ENCODE peak calls at places on chromosomes 11 and 22, in nine cellular contexts. P, M, O, R, F, E, A, H and T are unnamed samples.
A peak's percentile ranks its signal among the peaks of the same experiment; 100 is the strongest.

GRCh38 chr22:42645341-42645937 is 3.8 kb downstream of the CYB5R3 start:
- DNase-seq in P (no peak), M (peak; percentile 35), O (no peak), R (no peak), F (no peak), E (no peak), A (no peak), H (no peak), T (no peak)

GRCh38 chr11:65290448-65291165 is 24.1 kb upstream of the CDC42EP2 start:
- DNase-seq in P (no peak), M (peak; percentile 100), O (no peak), R (no peak), F (peak; percentile 34), E (peak; percentile 24), A (peak; percentile 63), H (no peak), T (peak; percentile 99)

GRCh38 chr11:94283678-94284077 is 20.7 kb upstream of the IZUMO1R start:
- DNase-seq in P (no peak), M (no peak), O (no peak), R (no peak), F (no peak), E (no peak), A (no peak), H (no peak), T (no peak)

GRCh38 chr11:73416711-73417265 is 40.6 kb downstream of the RELT start:
- DNase-seq in P (no peak), M (peak; percentile 54), O (no peak), R (no peak), F (no peak), E (no peak), A (no peak), H (no peak), T (peak; percentile 72)

GRCh38 chr11:1460396-1460795 is 26.2 kb downstream of the MOB2 start:
- DNase-seq in P (no peak), M (peak; percentile 67), O (no peak), R (no peak), F (no peak), E (no peak), A (no peak), H (no peak), T (peak; percentile 17)

GRCh38 chr11:41383768-41384167 is 75.7 kb downstream of the LRRC4C start:
- DNase-seq in P (no peak), M (no peak), O (no peak), R (no peak), F (no peak), E (no peak), A (no peak), H (no peak), T (no peak)

GRCh38 chr11:45289369-45289768 is 3.2 kb upstream of the SYT13 start:
- DNase-seq in P (no peak), M (peak; percentile 61), O (peak; percentile 18), R (peak; percentile 57), F (no peak), E (no peak), A (peak; percentile 72), H (no peak), T (peak; percentile 56)

GRCh38 chr11:77647906-77648305 is 10.3 kb upstream of the CLNS1A start:
- DNase-seq in P (no peak), M (no peak), O (no peak), R (no peak), F (no peak), E (no peak), A (no peak), H (no peak), T (peak; percentile 52)

GRCh38 chr11:117657801-117658200 is 139.2 kb downstream of the DSCAML1 start:
- DNase-seq in P (no peak), M (no peak), O (no peak), R (no peak), F (no peak), E (no peak), A (no peak), H (no peak), T (no peak)

GRCh38 chr11:87455180-87455579 is 417.4 kb downstream of the TMEM135 start:
- DNase-seq in P (no peak), M (no peak), O (no peak), R (no peak), F (no peak), E (no peak), A (no peak), H (no peak), T (no peak)

GRCh38 chr11:119433369-119433749 is 10.4 kb upstream of the THY1 start:
- DNase-seq in P (no peak), M (no peak), O (peak; percentile 38), R (no peak), F (no peak), E (no peak), A (peak; percentile 51), H (no peak), T (peak; percentile 77)

GRCh38 chr11:83543918-83544491 is 257.8 kb upstream of the CCDC90B start:
- DNase-seq in P (no peak), M (no peak), O (no peak), R (no peak), F (no peak), E (no peak), A (peak; percentile 8), H (no peak), T (no peak)

GRCh38 chr11:79287952-79288351 is 152.9 kb downstream of the TENM4 start:
- DNase-seq in P (no peak), M (peak; percentile 4), O (no peak), R (no peak), F (no peak), E (no peak), A (no peak), H (no peak), T (no peak)

GRCh38 chr11:105821781-105822180 is 200.3 kb downstream of the MSANTD4 start:
- DNase-seq in P (no peak), M (no peak), O (no peak), R (no peak), F (no peak), E (no peak), A (no peak), H (no peak), T (no peak)

GRCh38 chr11:113419426-113420003 is 31.9 kb downstream of the ANKK1 start:
- DNase-seq in P (no peak), M (no peak), O (no peak), R (no peak), F (no peak), E (no peak), A (no peak), H (no peak), T (no peak)

GRCh38 chr11:75639752-75640151 is 29.1 kb downstream of the MAP6 start:
- DNase-seq in P (no peak), M (peak; percentile 21), O (no peak), R (no peak), F (no peak), E (peak; percentile 7), A (no peak), H (no peak), T (peak; percentile 73)

GRCh38 chr22:20635227-20635591 is 127.8 kb downstream of the MED15 start:
- DNase-seq in P (no peak), M (no peak), O (no peak), R (no peak), F (no peak), E (no peak), A (no peak), H (no peak), T (no peak)

GRCh38 chr11:60951909-60952741 is at the start of gene SLC15A3:
- DNase-seq in P (no peak), M (peak; percentile 38), O (no peak), R (no peak), F (no peak), E (no peak), A (no peak), H (peak; percentile 54), T (peak; percentile 67)

GRCh38 chr11:123630126-123630531 is 24.3 kb downstream of the SCN3B start:
- DNase-seq in P (no peak), M (peak; percentile 16), O (no peak), R (no peak), F (no peak), E (no peak), A (no peak), H (no peak), T (no peak)

GRCh38 chr22:40396882-40397281 is 26.5 kb downstream of the SGSM3 start:
- DNase-seq in P (no peak), M (peak; percentile 54), O (no peak), R (no peak), F (no peak), E (peak; percentile 94), A (peak; percentile 60), H (no peak), T (peak; percentile 82)

GRCh38 chr11:11968511-11969280 is 39.7 kb downstream of the DKK3 start:
- DNase-seq in P (no peak), M (no peak), O (no peak), R (no peak), F (no peak), E (no peak), A (no peak), H (no peak), T (peak; percentile 90)

GRCh38 chr11:26930518-26931247 is 63.2 kb upstream of the FIBIN start:
- DNase-seq in P (no peak), M (peak; percentile 81), O (no peak), R (no peak), F (no peak), E (no peak), A (no peak), H (no peak), T (peak; percentile 74)

GRCh38 chr11:969651-970205 is 44.1 kb downstream of the AP2A2 start:
- DNase-seq in P (no peak), M (no peak), O (no peak), R (no peak), F (no peak), E (no peak), A (no peak), H (no peak), T (no peak)